ENCODE peak calls at places on chromosomes 12 and 14, in six cellular contexts. T, I, M, C, A and Q are unnamed samples.

GRCh38 chr12:104281636-104282035 is 21.9 kb upstream of the EID3 start:
- DNase-seq in T (no peak), I (no peak), M (peak), C (no peak), A (no peak), Q (no peak)

GRCh38 chr12:99019798-99020197 is 374.7 kb downstream of the APAF1 start:
- DNase-seq in T (no peak), I (no peak), M (no peak), C (no peak), A (no peak), Q (no peak)

GRCh38 chr14:56159066-56159465 is 40.9 kb downstream of the PELI2 start:
- DNase-seq in T (no peak), I (no peak), M (peak), C (no peak), A (no peak), Q (no peak)

GRCh38 chr14:38808734-38809455 is 294.1 kb downstream of the SEC23A start:
- DNase-seq in T (no peak), I (no peak), M (peak), C (no peak), A (no peak), Q (no peak)

GRCh38 chr12:6551063-6551461 is 4.8 kb downstream of the IFFO1 start:
- DNase-seq in T (no peak), I (peak), M (no peak), C (no peak), A (no peak), Q (no peak)

GRCh38 chr14:37994846-37995372 is 212.8 kb upstream of the SSTR1 start:
- DNase-seq in T (no peak), I (no peak), M (no peak), C (no peak), A (no peak), Q (no peak)

GRCh38 chr12:76685246-76685678 is 78.7 kb upstream of the ZDHHC17 start:
- DNase-seq in T (peak), I (no peak), M (peak), C (no peak), A (no peak), Q (no peak)

GRCh38 chr12:94203796-94204195 is 55.4 kb downstream of the PLXNC1 start:
- DNase-seq in T (no peak), I (no peak), M (no peak), C (no peak), A (no peak), Q (no peak)

GRCh38 chr12:66775941-66776340 is 97.1 kb upstream of the GRIP1 start:
- DNase-seq in T (no peak), I (no peak), M (peak), C (no peak), A (no peak), Q (no peak)

GRCh38 chr14:105930572-105930971 is 404.2 kb downstream of the TMEM121 start:
- DNase-seq in T (no peak), I (no peak), M (no peak), C (no peak), A (no peak), Q (no peak)

GRCh38 chr14:60565211-60565610 is 56.3 kb downstream of the SIX6 start:
- DNase-seq in T (peak), I (no peak), M (peak), C (no peak), A (no peak), Q (no peak)

GRCh38 chr14:102937331-102938175 is 15.1 kb downstream of the AMN start:
- DNase-seq in T (no peak), I (no peak), M (no peak), C (no peak), A (no peak), Q (no peak)

GRCh38 chr12:105721051-105721825 is 390.7 kb downstream of the C12orf75 start:
- DNase-seq in T (no peak), I (no peak), M (no peak), C (no peak), A (no peak), Q (no peak)

GRCh38 chr12:91194500-91194899 is 11.9 kb upstream of the DCN start:
- DNase-seq in T (peak), I (no peak), M (peak), C (no peak), A (no peak), Q (no peak)

GRCh38 chr12:459430-460258 is at the start of gene B4GALNT3:
- DNase-seq in T (no peak), I (peak), M (peak), C (no peak), A (peak), Q (peak)

GRCh38 chr12:79982371-79983062 is 47.6 kb upstream of the PPP1R12A start:
- DNase-seq in T (no peak), I (no peak), M (peak), C (no peak), A (no peak), Q (no peak)

GRCh38 chr14:99006271-99006670 is 265.7 kb downstream of the BCL11B start:
- DNase-seq in T (no peak), I (no peak), M (no peak), C (no peak), A (no peak), Q (no peak)

GRCh38 chr12:23659151-23659550 is 290.3 kb downstream of the SOX5 start:
- DNase-seq in T (no peak), I (no peak), M (peak), C (no peak), A (no peak), Q (no peak)

GRCh38 chr12:132597333-132598283 is 12.8 kb downstream of the LRCOL1 start:
- DNase-seq in T (peak), I (peak), M (peak), C (no peak), A (no peak), Q (no peak)

GRCh38 chr12:123142948-123143752 is 7.7 kb downstream of the PITPNM2 start:
- DNase-seq in T (no peak), I (no peak), M (peak), C (no peak), A (peak), Q (no peak)

GRCh38 chr12:122203968-122204828 is 689 bp downstream of the B3GNT4 start:
- DNase-seq in T (no peak), I (no peak), M (no peak), C (no peak), A (peak), Q (no peak)

GRCh38 chr12:5716221-5716620 is 228.8 kb downstream of the ANO2 start:
- DNase-seq in T (peak), I (no peak), M (peak), C (no peak), A (no peak), Q (no peak)

GRCh38 chr14:31992051-31992450 is 85.1 kb upstream of the ARHGAP5 start:
- DNase-seq in T (peak), I (no peak), M (peak), C (no peak), A (no peak), Q (no peak)

GRCh38 chr14:24095196-24096068 is 1.3 kb downstream of the PCK2 start:
- DNase-seq in T (peak), I (peak), M (no peak), C (no peak), A (peak), Q (no peak)

GRCh38 chr12:6534914-6535696 is 788 bp downstream of the GAPDH start:
- DNase-seq in T (peak), I (peak), M (peak), C (peak), A (peak), Q (peak)

GRCh38 chr12:112828534-112828933 is 37.0 kb downstream of the RPH3A start:
- DNase-seq in T (no peak), I (no peak), M (no peak), C (no peak), A (no peak), Q (no peak)